ENCODE peak calls at places on chromosomes 4 and X, in five cellular contexts. One of them, this sample, is unnamed.

GRCh38 chrX:42536286-42536685 is 241.7 kb downstream of the PPP1R2C start:
- DNase-seq in OCI-LY7: no peak
- DNase-seq in HCT116: no peak
- DNase-seq in neural progenitor cell: no peak
- DNase-seq in SK-N-SH: no peak
- DNase-seq in this sample: no peak

GRCh38 chrX:134885336-134886016 is 105.3 kb upstream of the SMIM10 start:
- DNase-seq in OCI-LY7: no peak
- DNase-seq in HCT116: peak; percentile 89
- DNase-seq in neural progenitor cell: no peak
- DNase-seq in SK-N-SH: no peak
- DNase-seq in this sample: no peak

GRCh38 chrX:129043138-129043537 is 480.2 kb downstream of the SMARCA1 start:
- DNase-seq in OCI-LY7: no peak
- DNase-seq in HCT116: no peak
- DNase-seq in neural progenitor cell: no peak
- DNase-seq in SK-N-SH: no peak
- DNase-seq in this sample: no peak

GRCh38 chr4:36187723-36188333 is 56.5 kb downstream of the ARAP2 start:
- DNase-seq in OCI-LY7: peak; percentile 4
- DNase-seq in HCT116: peak; percentile 3
- DNase-seq in neural progenitor cell: peak; percentile 57
- DNase-seq in SK-N-SH: no peak
- DNase-seq in this sample: peak; percentile 23

GRCh38 chrX:153781428-153782047 is 697 bp downstream of the SRPK3 start:
- DNase-seq in OCI-LY7: no peak
- DNase-seq in HCT116: no peak
- DNase-seq in neural progenitor cell: no peak
- DNase-seq in SK-N-SH: no peak
- DNase-seq in this sample: no peak

GRCh38 chr4:77203380-77204197 is 46.6 kb downstream of the CCNG2 start:
- DNase-seq in OCI-LY7: peak; percentile 86
- DNase-seq in HCT116: peak; percentile 75
- DNase-seq in neural progenitor cell: peak; percentile 93
- DNase-seq in SK-N-SH: peak; percentile 61
- DNase-seq in this sample: peak; percentile 81

GRCh38 chr4:153645183-153645582 is 38.9 kb upstream of the TLR2 start:
- DNase-seq in OCI-LY7: no peak
- DNase-seq in HCT116: no peak
- DNase-seq in neural progenitor cell: no peak
- DNase-seq in SK-N-SH: no peak
- DNase-seq in this sample: no peak

GRCh38 chr4:85994576-85994975 is 365.3 kb downstream of the MAPK10 start:
- DNase-seq in OCI-LY7: no peak
- DNase-seq in HCT116: no peak
- DNase-seq in neural progenitor cell: no peak
- DNase-seq in SK-N-SH: no peak
- DNase-seq in this sample: no peak

GRCh38 chr4:129583868-129584267 is 487.9 kb downstream of the C4orf33 start:
- DNase-seq in OCI-LY7: no peak
- DNase-seq in HCT116: no peak
- DNase-seq in neural progenitor cell: no peak
- DNase-seq in SK-N-SH: no peak
- DNase-seq in this sample: no peak

GRCh38 chr4:3324093-3324815 is 31.4 kb downstream of the RGS12 start:
- DNase-seq in OCI-LY7: no peak
- DNase-seq in HCT116: no peak
- DNase-seq in neural progenitor cell: peak; percentile 56
- DNase-seq in SK-N-SH: no peak
- DNase-seq in this sample: no peak

GRCh38 chr4:153488719-153489384 is 22.7 kb downstream of the TMEM131L start:
- DNase-seq in OCI-LY7: no peak
- DNase-seq in HCT116: no peak
- DNase-seq in neural progenitor cell: peak; percentile 33
- DNase-seq in SK-N-SH: no peak
- DNase-seq in this sample: no peak

GRCh38 chrX:110532527-110532926 is 173.9 kb downstream of the RTL9 start:
- DNase-seq in OCI-LY7: no peak
- DNase-seq in HCT116: no peak
- DNase-seq in neural progenitor cell: no peak
- DNase-seq in SK-N-SH: no peak
- DNase-seq in this sample: no peak

GRCh38 chr4:189837462-189837861 is 103.2 kb upstream of the FRG1 start:
- DNase-seq in OCI-LY7: no peak
- DNase-seq in HCT116: no peak
- DNase-seq in neural progenitor cell: no peak
- DNase-seq in SK-N-SH: no peak
- DNase-seq in this sample: no peak

GRCh38 chr4:18736551-18736950 is 715.0 kb upstream of the LCORL start:
- DNase-seq in OCI-LY7: no peak
- DNase-seq in HCT116: no peak
- DNase-seq in neural progenitor cell: no peak
- DNase-seq in SK-N-SH: no peak
- DNase-seq in this sample: no peak

GRCh38 chr4:60033826-60034225 is 1166.3 kb upstream of the ADGRL3 start:
- DNase-seq in OCI-LY7: no peak
- DNase-seq in HCT116: no peak
- DNase-seq in neural progenitor cell: no peak
- DNase-seq in SK-N-SH: no peak
- DNase-seq in this sample: no peak

GRCh38 chr4:153472122-153473037 is 6.2 kb downstream of the TMEM131L start:
- DNase-seq in OCI-LY7: no peak
- DNase-seq in HCT116: no peak
- DNase-seq in neural progenitor cell: no peak
- DNase-seq in SK-N-SH: no peak
- DNase-seq in this sample: no peak

GRCh38 chr4:123866796-123867195 is 470.2 kb downstream of the SPRY1 start:
- DNase-seq in OCI-LY7: no peak
- DNase-seq in HCT116: no peak
- DNase-seq in neural progenitor cell: no peak
- DNase-seq in SK-N-SH: no peak
- DNase-seq in this sample: no peak

GRCh38 chr4:184415071-184415470 is 59.3 kb downstream of the IRF2 start:
- DNase-seq in OCI-LY7: no peak
- DNase-seq in HCT116: no peak
- DNase-seq in neural progenitor cell: no peak
- DNase-seq in SK-N-SH: no peak
- DNase-seq in this sample: no peak

GRCh38 chr4:155582031-155582430 is 84.6 kb upstream of the GUCY1A1 start:
- DNase-seq in OCI-LY7: no peak
- DNase-seq in HCT116: no peak
- DNase-seq in neural progenitor cell: no peak
- DNase-seq in SK-N-SH: no peak
- DNase-seq in this sample: no peak

GRCh38 chr4:146132445-146132844 is 43.1 kb upstream of the LSM6 start:
- DNase-seq in OCI-LY7: no peak
- DNase-seq in HCT116: no peak
- DNase-seq in neural progenitor cell: no peak
- DNase-seq in SK-N-SH: no peak
- DNase-seq in this sample: peak; percentile 23

GRCh38 chr4:79982587-79983327 is 90.3 kb downstream of the ANTXR2 start:
- DNase-seq in OCI-LY7: no peak
- DNase-seq in HCT116: no peak
- DNase-seq in neural progenitor cell: no peak
- DNase-seq in SK-N-SH: no peak
- DNase-seq in this sample: no peak

GRCh38 chr4:170491981-170492380 is 402.2 kb upstream of the AADAT start:
- DNase-seq in OCI-LY7: no peak
- DNase-seq in HCT116: no peak
- DNase-seq in neural progenitor cell: no peak
- DNase-seq in SK-N-SH: no peak
- DNase-seq in this sample: no peak

GRCh38 chr4:170497729-170498128 is 408.0 kb upstream of the AADAT start:
- DNase-seq in OCI-LY7: no peak
- DNase-seq in HCT116: no peak
- DNase-seq in neural progenitor cell: no peak
- DNase-seq in SK-N-SH: no peak
- DNase-seq in this sample: no peak

GRCh38 chr4:170497105-170497504 is 407.3 kb upstream of the AADAT start:
- DNase-seq in OCI-LY7: no peak
- DNase-seq in HCT116: no peak
- DNase-seq in neural progenitor cell: peak; percentile 6
- DNase-seq in SK-N-SH: peak; percentile 3
- DNase-seq in this sample: peak; percentile 56
- TF ChIP-seq CTCF in OCI-LY7: no peak
- TF ChIP-seq CTCF in HCT116: no peak
- TF ChIP-seq CTCF in neural progenitor cell: no peak
- TF ChIP-seq CTCF in SK-N-SH: peak; percentile 26
- TF ChIP-seq CTCF in this sample: peak; percentile 35

DNA sequence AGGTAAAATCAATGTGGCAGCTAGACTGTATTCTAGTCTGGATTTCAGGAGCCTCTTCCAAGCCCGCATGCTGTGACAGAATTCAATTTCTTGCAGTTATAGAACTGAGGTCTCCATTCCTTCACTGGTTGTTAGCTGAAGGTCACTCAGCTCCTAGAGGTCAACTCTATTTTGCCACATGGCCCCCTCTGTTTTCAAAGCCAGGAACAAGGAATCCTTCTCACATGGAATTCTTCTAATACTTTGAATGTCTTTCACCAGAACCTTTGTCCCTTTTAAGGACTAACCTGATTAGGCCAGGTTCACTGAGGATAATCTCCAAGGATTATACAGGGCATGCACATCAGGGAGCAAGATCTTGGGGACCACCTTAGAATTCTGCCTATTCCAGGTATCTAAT is 23.4 kb upstream of the MMRN1 start:
- DNase-seq in OCI-LY7: no peak
- DNase-seq in HCT116: no peak
- DNase-seq in neural progenitor cell: peak; percentile 32
- DNase-seq in SK-N-SH: no peak
- DNase-seq in this sample: no peak
- H3K4me1 ChIP-seq in OCI-LY7: no peaks in the 10 kb centered on the region
- H3K4me1 ChIP-seq in HCT116: no peaks in the 10 kb centered on the region
- H3K4me1 ChIP-seq in neural progenitor cell: no peaks in the 10 kb centered on the region
- H3K4me1 ChIP-seq in SK-N-SH: no peaks in the 10 kb centered on the region
- H3K4me1 ChIP-seq in this sample: no peaks in the 10 kb centered on the region

GRCh38 chrX:78708830-78709229 is 38.7 kb upstream of the LPAR4 start:
- DNase-seq in OCI-LY7: no peak
- DNase-seq in HCT116: no peak
- DNase-seq in neural progenitor cell: no peak
- DNase-seq in SK-N-SH: no peak
- DNase-seq in this sample: no peak

GRCh38 chrX:78708171-78708570 is 39.3 kb upstream of the LPAR4 start:
- DNase-seq in OCI-LY7: no peak
- DNase-seq in HCT116: no peak
- DNase-seq in neural progenitor cell: peak; percentile 48
- DNase-seq in SK-N-SH: peak; percentile 1
- DNase-seq in this sample: no peak

GRCh38 chrX:78710146-78710545 is 37.4 kb upstream of the LPAR4 start:
- DNase-seq in OCI-LY7: no peak
- DNase-seq in HCT116: no peak
- DNase-seq in neural progenitor cell: no peak
- DNase-seq in SK-N-SH: no peak
- DNase-seq in this sample: peak; percentile 37

GRCh38 chrX:78712381-78712780 is 35.1 kb upstream of the LPAR4 start:
- DNase-seq in OCI-LY7: no peak
- DNase-seq in HCT116: no peak
- DNase-seq in neural progenitor cell: no peak
- DNase-seq in SK-N-SH: no peak
- DNase-seq in this sample: no peak
- TF ChIP-seq EZH2phosphoT487 in OCI-LY7: no peak
- TF ChIP-seq EZH2phosphoT487 in HCT116: no peak
- TF ChIP-seq EZH2phosphoT487 in neural progenitor cell: no peak
- TF ChIP-seq EZH2phosphoT487 in SK-N-SH: no peak
- TF ChIP-seq EZH2phosphoT487 in this sample: no peak

DNA sequence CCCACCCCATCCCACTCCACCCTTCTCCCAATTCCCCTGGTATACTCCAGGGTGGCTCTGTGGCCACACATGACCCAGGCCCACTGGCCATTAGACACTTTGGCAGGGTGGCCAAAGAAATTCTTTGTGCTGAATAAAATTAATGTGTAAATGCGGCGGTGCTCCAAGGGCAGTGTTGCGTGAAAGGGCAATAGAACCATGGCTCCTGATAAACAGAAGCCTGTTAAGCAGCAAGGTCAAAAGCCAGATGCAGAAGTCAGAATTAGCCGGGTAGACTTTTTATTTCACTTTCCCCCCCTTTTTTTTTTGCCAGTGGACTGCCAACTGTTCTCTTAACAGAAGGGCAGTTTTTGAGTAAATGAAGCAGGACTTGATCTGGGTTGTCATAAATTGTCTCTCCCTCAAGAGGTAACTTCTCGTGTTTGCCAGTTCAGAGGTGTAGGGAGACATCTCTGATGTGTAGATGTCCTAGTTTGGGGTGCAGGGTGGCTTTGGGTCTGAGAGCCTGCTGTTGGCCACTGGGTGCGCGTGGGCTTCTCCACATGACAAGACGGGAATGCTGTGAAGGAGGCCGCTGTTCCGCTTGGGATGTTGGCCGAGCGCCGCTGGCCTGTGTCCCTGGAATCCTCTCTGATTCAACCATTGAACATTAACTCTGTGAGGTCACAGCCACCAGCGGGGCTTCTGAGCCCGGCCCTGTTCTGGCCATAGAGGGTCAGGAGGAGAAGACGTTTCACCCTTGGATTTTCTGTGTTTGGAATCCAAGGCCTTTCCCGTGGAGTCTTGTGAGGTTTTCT is 139.5 kb downstream of the TBL1X start:
- DNase-seq in OCI-LY7: no peak
- DNase-seq in HCT116: no peak
- DNase-seq in neural progenitor cell: no peak
- DNase-seq in SK-N-SH: no peak
- DNase-seq in this sample: no peak
- TF ChIP-seq CTCF in OCI-LY7: no peak
- TF ChIP-seq CTCF in HCT116: no peak
- TF ChIP-seq CTCF in neural progenitor cell: no peak
- TF ChIP-seq CTCF in SK-N-SH: no peak
- TF ChIP-seq CTCF in this sample: no peak

DNA sequence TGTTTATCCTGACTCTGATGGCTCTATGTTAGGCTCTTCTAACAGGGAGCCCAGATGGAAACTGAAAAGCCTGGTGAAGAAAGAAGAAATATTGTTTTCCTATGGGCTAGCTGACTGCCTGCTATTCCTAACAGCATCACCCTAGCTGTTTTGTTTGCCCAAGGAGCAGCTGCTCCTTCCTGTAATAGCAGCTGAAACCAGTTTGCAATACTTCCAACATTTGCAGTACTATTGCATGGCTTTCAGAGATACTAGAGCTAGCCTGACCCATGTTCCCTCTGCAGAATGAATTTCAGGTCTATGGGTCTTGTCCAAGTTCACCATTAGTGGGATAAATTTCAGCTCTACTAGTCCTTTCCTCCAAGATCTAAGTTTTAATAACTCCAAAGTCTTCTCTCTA is 495.2 kb downstream of the INPP4B start:
- DNase-seq in OCI-LY7: no peak
- DNase-seq in HCT116: no peak
- DNase-seq in neural progenitor cell: no peak
- DNase-seq in SK-N-SH: no peak
- DNase-seq in this sample: no peak
- H3K4me1 ChIP-seq in OCI-LY7: no peaks in the 10 kb centered on the region
- H3K4me1 ChIP-seq in HCT116: peaks cover 32% of the 10 kb centered on the region
- H3K4me1 ChIP-seq in neural progenitor cell: peaks cover 25% of the 10 kb centered on the region
- H3K4me1 ChIP-seq in SK-N-SH: peaks cover 12% of the 10 kb centered on the region
- H3K4me1 ChIP-seq in this sample: no peaks in the 10 kb centered on the region

DNA sequence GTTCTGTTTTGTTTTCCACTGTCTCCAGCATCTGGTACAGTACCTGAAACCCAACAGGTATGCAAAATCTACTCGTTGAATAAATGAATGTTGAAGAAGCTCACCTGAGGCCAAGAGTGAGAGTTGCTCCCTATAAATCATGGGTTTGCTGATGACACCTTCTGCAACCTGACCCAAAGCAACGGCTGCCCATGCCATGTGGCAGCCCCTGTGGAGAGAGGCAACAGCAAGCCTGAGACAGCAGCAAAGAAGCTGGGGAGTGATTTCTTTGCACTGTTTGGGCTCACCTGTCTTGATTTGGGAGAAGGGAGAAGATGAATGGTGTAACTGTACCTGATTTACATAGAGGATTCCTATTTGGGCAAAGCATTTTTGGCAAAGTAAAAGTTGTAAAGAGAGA is 119.8 kb upstream of the GPC4 start:
- DNase-seq in OCI-LY7: no peak
- DNase-seq in HCT116: no peak
- DNase-seq in neural progenitor cell: no peak
- DNase-seq in SK-N-SH: no peak
- DNase-seq in this sample: no peak
- TF ChIP-seq EZH2phosphoT487 in OCI-LY7: no peak
- TF ChIP-seq EZH2phosphoT487 in HCT116: no peak
- TF ChIP-seq EZH2phosphoT487 in neural progenitor cell: no peak
- TF ChIP-seq EZH2phosphoT487 in SK-N-SH: no peak
- TF ChIP-seq EZH2phosphoT487 in this sample: no peak

This sample was measured in MM.1S.